ENCODE peak calls at places on chromosomes 7 and 10, in nine cellular contexts. K, S, M, Y, T, N, B, D and A are unnamed samples.
A peak's percentile ranks its signal among the peaks of the same experiment; 100 is the strongest.

GRCh38 chr7:1532456-1533254 is 2.2 kb downstream of the MAFK start:
- DNase-seq in N (no peak), M (no peak), D (peak; percentile 95), S (peak; percentile 88), Y (no peak), B (peak; percentile 90), K (peak; percentile 91), T (peak; percentile 82), A (peak; percentile 93)

GRCh38 chr7:77537595-77538185 is 595 bp downstream of the PTPN12 start:
- DNase-seq in M (peak; percentile 74), Y (no peak), S (peak; percentile 39), D (no peak), B (peak; percentile 47), T (no peak), N (peak; percentile 52), K (peak; percentile 72), A (peak; percentile 74)

GRCh38 chr10:34666008-34666700 is 148.9 kb downstream of the PARD3 start:
- DNase-seq in T (peak; percentile 62), M (peak; percentile 30), S (peak; percentile 40), B (peak; percentile 37), D (peak; percentile 76), N (peak; percentile 65), K (no peak), Y (no peak), A (peak; percentile 83)

GRCh38 chr7:106216517-106217088 is 68.2 kb downstream of the NAMPT start:
- DNase-seq in S (peak; percentile 47), K (no peak), M (no peak), Y (no peak), B (peak; percentile 28), D (peak; percentile 98), N (no peak), T (no peak), A (peak; percentile 78)

GRCh38 chr7:87148332-87148955 is 3.8 kb upstream of the DMTF1 start:
- DNase-seq in Y (no peak), N (peak; percentile 65), K (no peak), M (peak; percentile 50), T (no peak), B (no peak), S (no peak), D (peak; percentile 42), A (no peak)

GRCh38 chr10:87819274-87819585 is 1.2 kb upstream of the ATAD1 start:
- DNase-seq in D (no peak), K (no peak), Y (no peak), T (no peak), M (no peak), S (no peak), N (no peak), B (no peak), A (no peak)

GRCh38 chr10:114665873-114666272 is 7.8 kb upstream of the ABLIM1 start:
- DNase-seq in Y (no peak), M (no peak), D (no peak), T (no peak), S (no peak), N (no peak), B (no peak), K (no peak), A (no peak)

GRCh38 chr7:30934732-30935568 is 23.3 kb downstream of the AQP1 start:
- DNase-seq in K (no peak), Y (no peak), D (no peak), B (no peak), T (no peak), S (no peak), N (no peak), M (peak; percentile 22), A (peak; percentile 42)

GRCh38 chr7:74018261-74018660 is 9.7 kb upstream of the ELN start:
- DNase-seq in B (no peak), S (no peak), M (no peak), K (no peak), D (no peak), N (no peak), T (no peak), Y (no peak), A (no peak)

GRCh38 chr7:7554021-7554432 is 12.7 kb upstream of the MIOS start:
- DNase-seq in S (no peak), K (no peak), N (no peak), Y (no peak), T (no peak), B (no peak), M (no peak), D (no peak), A (no peak)

GRCh38 chr10:484925-485661 is 204.4 kb downstream of the DIP2C start:
- DNase-seq in M (no peak), Y (no peak), N (no peak), S (peak; percentile 29), B (no peak), T (no peak), D (no peak), K (peak; percentile 43), A (no peak)

GRCh38 chr10:66180651-66181318 is 745.1 kb upstream of the LRRTM3 start:
- DNase-seq in N (peak; percentile 82), K (no peak), Y (no peak), S (no peak), M (peak; percentile 47), B (no peak), T (no peak), D (peak; percentile 25), A (no peak)

GRCh38 chr7:151248191-151249033 is at the start of gene SMARCD3:
- DNase-seq in B (peak; percentile 54), S (peak; percentile 84), K (peak; percentile 74), N (peak; percentile 73), T (no peak), D (no peak), Y (no peak), M (peak; percentile 93), A (peak; percentile 80)

GRCh38 chr7:22476822-22477221 is 23.2 kb downstream of the STEAP1B start:
- DNase-seq in Y (no peak), K (no peak), T (no peak), N (no peak), S (no peak), M (no peak), B (no peak), D (no peak), A (no peak)

GRCh38 chr7:49852619-49853462 is 79.4 kb downstream of the VWC2 start:
- DNase-seq in M (peak; percentile 68), Y (peak; percentile 46), T (no peak), B (peak; percentile 24), S (no peak), D (peak; percentile 62), N (peak; percentile 89), K (no peak), A (no peak)

GRCh38 chr7:134513169-134513752 is 14.1 kb upstream of the AKR1B10 start:
- DNase-seq in M (peak; percentile 60), Y (peak; percentile 13), D (peak; percentile 58), S (peak; percentile 56), N (peak; percentile 83), B (peak; percentile 18), K (no peak), T (no peak), A (no peak)

GRCh38 chr7:47145326-47145725 is 436.6 kb downstream of the TNS3 start:
- DNase-seq in Y (no peak), D (no peak), S (no peak), T (no peak), B (no peak), N (no peak), K (no peak), M (no peak), A (no peak)
- H3K4me1 ChIP-seq in Y (no peaks in the 10 kb centered on the region), D (no peaks in the 10 kb centered on the region), S (no peaks in the 10 kb centered on the region), T (no peaks in the 10 kb centered on the region), B (peaks cover 7% of the 10 kb centered on the region), N (peaks cover 5% of the 10 kb centered on the region), K (peaks cover 9% of the 10 kb centered on the region), M (no peaks in the 10 kb centered on the region), A (peaks cover 30% of the 10 kb centered on the region)

DNA sequence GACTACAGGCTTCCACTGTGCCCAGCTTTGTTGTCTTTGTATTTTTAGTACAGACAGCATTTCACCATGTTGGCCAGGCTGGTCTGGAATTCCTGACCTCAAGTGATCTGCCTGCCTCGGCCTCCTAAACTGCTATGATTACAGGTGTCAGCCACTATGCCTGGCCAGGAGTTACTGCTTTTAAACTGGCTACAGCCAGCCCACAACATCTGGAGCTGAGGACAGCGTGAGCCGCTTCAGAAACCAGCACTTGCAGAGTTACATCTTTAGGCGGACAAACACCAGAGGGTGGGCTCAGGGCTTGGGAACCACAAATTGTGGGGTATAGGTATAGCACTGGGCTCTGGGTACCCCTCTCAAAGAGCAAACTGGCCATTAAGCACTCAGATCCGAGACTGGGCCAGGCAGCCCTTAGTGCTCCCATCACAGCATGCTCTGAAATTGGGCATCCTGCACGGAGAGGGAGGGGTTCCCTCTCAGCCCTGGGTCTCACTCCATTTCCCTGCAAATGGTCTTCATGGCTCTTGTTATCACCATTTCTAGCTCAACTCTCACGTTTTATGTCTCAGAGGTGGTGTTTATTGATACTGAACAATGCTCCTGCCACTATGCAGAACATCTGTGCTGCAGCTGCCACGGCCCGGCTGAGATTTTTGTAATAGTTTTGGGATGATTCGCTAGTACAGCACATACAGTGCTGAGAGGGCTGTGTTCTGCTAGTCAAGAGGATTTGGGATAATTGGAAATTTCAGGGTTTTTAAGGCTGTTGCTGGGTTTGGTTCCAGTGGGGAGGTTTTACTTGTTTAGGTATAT is 146.4 kb upstream of the LYZL2 start:
- DNase-seq in N (no peak), S (no peak), M (no peak), K (no peak), D (no peak), Y (no peak), T (no peak), B (peak; percentile 35), A (peak; percentile 81)
- H3K27ac ChIP-seq in N (no peak overlapping the region), S (peak overlapping the region; percentile 53), M (no peak overlapping the region), K (no peak overlapping the region), D (no peak overlapping the region), Y (no peak overlapping the region), T (no peak overlapping the region), B (peak overlapping the region; percentile 60), A (peak overlapping the region; percentile 81)

DNA sequence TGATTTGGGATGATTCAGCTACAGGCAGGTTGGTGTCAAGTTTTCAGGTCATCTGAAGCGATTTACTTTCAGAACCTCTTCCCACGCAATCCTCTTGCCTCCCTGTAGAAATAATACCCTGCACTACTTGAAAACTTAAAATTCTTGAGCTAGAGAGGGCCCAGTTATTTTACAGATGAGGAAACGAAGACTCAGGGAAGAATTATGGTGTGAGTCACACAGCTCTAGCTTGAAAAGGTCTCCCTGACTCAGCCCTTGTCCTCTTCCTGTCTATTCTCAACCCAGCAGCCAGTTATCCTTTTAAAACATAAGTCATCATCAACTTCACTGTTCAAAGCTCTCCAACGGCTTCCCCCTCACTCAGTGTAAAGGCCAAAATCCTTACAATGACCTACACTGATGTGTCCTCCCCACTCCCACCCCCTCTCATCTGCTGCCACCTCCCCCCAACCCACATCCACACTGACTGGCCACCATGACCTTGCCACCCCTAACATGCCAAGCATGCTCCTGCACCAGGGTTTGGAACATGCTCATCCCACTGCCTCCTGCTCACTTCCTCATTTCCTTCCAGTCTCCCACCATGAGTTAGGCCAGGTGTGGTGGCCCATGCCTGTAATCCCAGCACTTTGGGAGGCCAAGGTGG is 3.4 kb downstream of the DNMBP start:
- DNase-seq in S (no peak), N (no peak), B (no peak), M (no peak), T (no peak), Y (no peak), D (peak; percentile 92), K (no peak), A (peak; percentile 63)
- TF ChIP-seq POLR2AphosphoS5 in S (no peak), N (no peak), B (peak; percentile 19), M (peak; percentile 73), T (no peak), Y (no peak), D (peak; percentile 32), K (no peak), A (peak; percentile 76)

DNA sequence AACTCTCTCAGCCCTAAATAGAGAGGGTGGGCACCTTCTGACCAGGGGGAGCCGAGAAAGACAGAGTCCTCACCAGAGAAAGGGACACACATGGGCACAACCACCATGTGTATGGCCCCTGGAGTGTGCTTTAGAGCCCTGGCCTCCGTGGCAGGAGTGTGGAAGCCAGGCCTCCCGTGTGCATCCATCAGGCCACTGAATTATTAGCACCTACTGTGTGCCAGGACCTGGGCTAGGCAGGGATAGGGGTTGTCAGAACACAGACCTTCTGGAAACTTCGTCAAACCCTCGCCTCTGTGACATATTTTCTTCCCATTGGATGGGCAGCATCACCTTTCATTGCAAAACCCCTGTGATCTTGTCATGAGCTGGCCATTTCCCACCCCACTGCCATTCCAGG is 78.5 kb downstream of the ZMIZ1 start:
- DNase-seq in Y (no peak), B (no peak), T (no peak), M (no peak), N (no peak), S (no peak), K (peak; percentile 62), D (no peak), A (no peak)
- H3K4me1 ChIP-seq in Y (no peaks in the 10 kb centered on the region), B (peaks cover 80% of the 10 kb centered on the region), T (peaks cover 59% of the 10 kb centered on the region), M (peaks cover 51% of the 10 kb centered on the region), N (peaks cover 21% of the 10 kb centered on the region), S (peaks cover 87% of the 10 kb centered on the region), K (peaks cover 92% of the 10 kb centered on the region), D (peaks cover 33% of the 10 kb centered on the region), A (peaks cover 100% of the 10 kb centered on the region)